ENCODE peak calls at places on chromosomes 1 and 21, in four cellular contexts. Z is DND-41, L is right atrium auricular region, F is breast epithelium. D is an unnamed sample.

GRCh38 chr1:93844262-93845045 is 34.6 kb downstream of the DNTTIP2 start:
- DNase-seq in L (no peak), F (peak; percentile 50), Z (peak; percentile 64), D (no peak)

GRCh38 chr1:210726621-210727020 is 397.9 kb downstream of the HHAT start:
- DNase-seq in L (no peak), F (no peak), Z (peak; percentile 70), D (no peak)

GRCh38 chr1:115748396-115749130 is 20.0 kb downstream of the CASQ2 start:
- DNase-seq in L (no peak), F (no peak), Z (no peak), D (no peak)

GRCh38 chr1:40004857-40005256 is 35.7 kb upstream of the CAP1 start:
- DNase-seq in Z (no peak), F (no peak), L (no peak), D (no peak)

GRCh38 chr1:1181938-1182410 is 8.3 kb downstream of the TTLL10 start:
- DNase-seq in L (no peak), F (no peak), Z (no peak), D (peak; percentile 6)

GRCh38 chr1:207404849-207405525 is 49.1 kb upstream of the CR2 start:
- DNase-seq in F (no peak), Z (no peak), L (no peak), D (no peak)

GRCh38 chr1:98298319-98298718 is 363.2 kb upstream of the SNX7 start:
- DNase-seq in Z (no peak), L (no peak), F (no peak), D (no peak)

GRCh38 chr1:26474824-26475223 is 2.6 kb downstream of the HMGN2 start:
- DNase-seq in F (no peak), Z (no peak), L (no peak), D (no peak)

GRCh38 chr21:33783173-33783572 is 132.4 kb downstream of the ATP5PO start:
- DNase-seq in F (no peak), L (no peak), Z (no peak), D (no peak)

GRCh38 chr1:21623411-21623961 is 45.7 kb downstream of the RAP1GAP start:
- DNase-seq in Z (no peak), L (no peak), F (peak; percentile 47), D (no peak)

GRCh38 chr1:16978589-16979474 is 1.6 kb downstream of the MFAP2 start:
- DNase-seq in L (no peak), Z (no peak), F (peak; percentile 77), D (peak; percentile 49)

GRCh38 chr1:42742617-42743301 is 2.7 kb upstream of the CLDN19 start:
- DNase-seq in F (no peak), L (no peak), Z (no peak), D (no peak)

GRCh38 chr1:3459940-3460652 is 5.6 kb downstream of the ARHGEF16 start:
- DNase-seq in L (no peak), Z (no peak), F (no peak), D (no peak)
- H3K27ac ChIP-seq in L (peak overlapping the region; percentile 43), Z (no peak overlapping the region), F (peak overlapping the region; percentile 68), D (peak overlapping the region; percentile 64)

GRCh38 chr1:198653815-198654413 is 15.1 kb downstream of the PTPRC start:
- DNase-seq in F (no peak), L (no peak), Z (no peak), D (no peak)
- H3K4me1 ChIP-seq in F (no peaks in the 10 kb centered on the region), L (no peaks in the 10 kb centered on the region), Z (peaks cover 89% of the 10 kb centered on the region), D (no peaks in the 10 kb centered on the region)

DNA sequence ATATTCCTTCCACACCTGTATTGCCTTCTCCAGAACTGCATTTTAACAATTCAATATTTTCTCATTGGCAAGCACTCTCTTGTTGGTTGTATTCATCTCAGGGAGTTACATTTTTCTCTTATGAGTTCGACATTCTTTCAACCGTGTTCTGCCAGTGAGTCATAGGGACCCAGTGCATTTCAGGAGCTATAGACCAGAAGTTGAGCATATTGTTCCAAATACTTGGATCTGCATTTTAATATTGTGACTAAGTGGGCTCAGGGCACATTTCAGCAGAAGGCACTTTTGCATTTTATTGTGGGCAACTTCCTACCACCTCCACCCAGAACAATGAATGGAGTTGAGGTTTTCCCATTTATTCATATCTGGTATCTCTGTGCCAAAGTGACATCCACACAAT is 132.8 kb downstream of the TNFSF18 start:
- DNase-seq in Z (no peak), F (no peak), L (no peak), D (no peak)
- H3K27ac ChIP-seq in Z (no peak overlapping the region), F (no peak overlapping the region), L (no peak overlapping the region), D (no peak overlapping the region)

GRCh38 chr1:12480031-12480430 is 138.0 kb downstream of the DHRS3 start:
- DNase-seq in L (no peak), F (no peak), Z (peak; percentile 21), D (no peak)

GRCh38 chr1:12480748-12481362 is 137.2 kb downstream of the DHRS3 start:
- DNase-seq in Z (peak; percentile 86), F (no peak), L (no peak), D (no peak)

GRCh38 chr1:12479311-12479710 is 138.7 kb downstream of the DHRS3 start:
- DNase-seq in Z (no peak), F (no peak), L (no peak), D (no peak)

GRCh38 chr1:12482999-12483398 is 135.0 kb downstream of the DHRS3 start:
- DNase-seq in F (no peak), Z (no peak), L (no peak), D (no peak)

GRCh38 chr1:12481928-12482327 is 136.1 kb downstream of the DHRS3 start:
- DNase-seq in Z (no peak), L (no peak), F (no peak), D (no peak)
- H3K4me1 ChIP-seq in Z (peaks cover 56% of the 10 kb centered on the region), L (no peaks in the 10 kb centered on the region), F (peaks cover 23% of the 10 kb centered on the region), D (peaks cover 96% of the 10 kb centered on the region)

GRCh38 chr1:104780470-104781078 is 1030.9 kb downstream of the AMY1C start:
- DNase-seq in L (no peak), F (no peak), Z (peak; percentile 17), D (no peak)
- H3K27ac ChIP-seq in L (no peak overlapping the region), F (no peak overlapping the region), Z (no peak overlapping the region), D (no peak overlapping the region)